ENCODE peak calls at places on chromosomes 7 and 10, in ten cellular contexts. F is left ventricle myocardium inferior, X is hepatocyte, P is HCT116, R is BE2C, S is endodermal cell, G is GM12865, D is epithelial cell of esophagus, W is cardiac muscle cell, N is BJ. Q is an unnamed sample.
A peak's percentile ranks its signal among the peaks of the same experiment; 100 is the strongest.

GRCh38 chr7:106178593-106179134 is 66.6 kb upstream of the SYPL1 start:
- DNase-seq in F (no peak), X (peak; percentile 18), P (peak; percentile 16), R (no peak), S (no peak), G (peak; percentile 42), D (peak; percentile 50), W (peak; percentile 83), N (no peak), Q (peak; percentile 17)

GRCh38 chr7:35648367-35648766 is 46.6 kb downstream of the HERPUD2 start:
- DNase-seq in F (no peak), X (peak; percentile 18), P (no peak), R (no peak), S (no peak), G (no peak), D (no peak), W (no peak), N (no peak), Q (no peak)

GRCh38 chr10:130076681-130077080 is 33.9 kb downstream of the C10orf143 start:
- DNase-seq in F (no peak), X (no peak), P (no peak), R (no peak), S (no peak), G (no peak), D (no peak), W (no peak), N (no peak), Q (no peak)

GRCh38 chr7:122689346-122690109 is 9.4 kb downstream of the RNF133 start:
- DNase-seq in F (no peak), X (no peak), P (no peak), R (no peak), S (peak; percentile 56), G (peak; percentile 17), D (no peak), W (no peak), N (no peak), Q (no peak)

GRCh38 chr7:39647816-39648215 is 24.4 kb downstream of the RALA start:
- DNase-seq in F (no peak), X (no peak), P (no peak), R (no peak), S (no peak), G (no peak), D (no peak), W (no peak), N (no peak), Q (no peak)

GRCh38 chr10:74417397-74417796 is 266.4 kb downstream of the ADK start:
- DNase-seq in F (no peak), X (no peak), P (no peak), R (no peak), S (no peak), G (no peak), D (no peak), W (no peak), N (no peak), Q (no peak)

GRCh38 chr7:76349313-76349885 is 9.4 kb downstream of the YWHAG start:
- DNase-seq in F (no peak), X (no peak), P (no peak), R (no peak), S (no peak), G (no peak), D (no peak), W (no peak), N (no peak), Q (no peak)

GRCh38 chr10:47379901-47380300 is 4.2 kb downstream of the ZNF488 start:
- DNase-seq in F (no peak), X (no peak), P (no peak), R (no peak), S (peak; percentile 33), G (no peak), D (no peak), W (no peak), N (no peak), Q (no peak)

GRCh38 chr10:97532935-97533671 is 34.4 kb downstream of the UBTD1 start:
- DNase-seq in F (no peak), X (no peak), P (no peak), R (peak; percentile 29), S (peak; percentile 81), G (no peak), D (no peak), W (peak; percentile 32), N (no peak), Q (no peak)

GRCh38 chr7:131040467-131040932 is 287.2 kb upstream of the MKLN1 start:
- DNase-seq in F (no peak), X (peak; percentile 79), P (peak; percentile 73), R (peak; percentile 63), S (peak; percentile 83), G (peak; percentile 82), D (peak; percentile 75), W (peak; percentile 83), N (no peak), Q (peak; percentile 54)

GRCh38 chr10:102859911-102860310 is 5.9 kb downstream of the BORCS7 start:
- DNase-seq in F (no peak), X (no peak), P (no peak), R (no peak), S (no peak), G (no peak), D (no peak), W (no peak), N (no peak), Q (no peak)

GRCh38 chr7:96321041-96321669 is 743 bp downstream of the SLC25A13 start:
- DNase-seq in F (peak; percentile 88), X (peak; percentile 92), P (peak; percentile 77), R (peak; percentile 82), S (peak; percentile 95), G (peak; percentile 74), D (peak; percentile 71), W (peak; percentile 84), N (peak; percentile 23), Q (peak; percentile 65)

DNA sequence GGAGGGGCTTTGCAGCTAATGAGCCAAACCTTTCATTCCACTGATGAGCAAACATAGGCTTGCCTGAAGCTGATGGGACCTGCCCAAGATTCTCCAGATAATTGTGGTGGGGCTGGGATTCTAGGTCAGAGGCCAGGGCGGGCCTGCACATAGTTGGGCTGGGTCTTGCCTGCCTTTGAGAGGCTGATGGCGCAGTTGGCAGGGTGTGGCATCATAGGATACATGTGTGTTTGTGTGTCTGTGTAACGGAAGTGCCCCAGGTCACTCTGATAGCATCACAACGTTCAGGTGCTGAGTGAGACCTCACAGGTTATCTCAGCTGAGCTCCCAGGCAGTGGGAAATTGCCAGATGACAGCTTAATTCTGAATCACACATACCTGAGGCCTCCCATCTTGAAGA is 22.9 kb downstream of the BTBD16 start:
- DNase-seq in F (no peak), X (peak; percentile 39), P (no peak), R (no peak), S (no peak), G (no peak), D (peak; percentile 99), W (no peak), N (no peak), Q (no peak)
- H3K4me3 ChIP-seq in F (no peak overlapping the region), X (no peak overlapping the region), P (no peak overlapping the region), R (no peak overlapping the region), S (no peak overlapping the region), G (no peak overlapping the region), D (no peak overlapping the region), W (no peak overlapping the region), N (no peak overlapping the region), Q (no peak overlapping the region)

DNA sequence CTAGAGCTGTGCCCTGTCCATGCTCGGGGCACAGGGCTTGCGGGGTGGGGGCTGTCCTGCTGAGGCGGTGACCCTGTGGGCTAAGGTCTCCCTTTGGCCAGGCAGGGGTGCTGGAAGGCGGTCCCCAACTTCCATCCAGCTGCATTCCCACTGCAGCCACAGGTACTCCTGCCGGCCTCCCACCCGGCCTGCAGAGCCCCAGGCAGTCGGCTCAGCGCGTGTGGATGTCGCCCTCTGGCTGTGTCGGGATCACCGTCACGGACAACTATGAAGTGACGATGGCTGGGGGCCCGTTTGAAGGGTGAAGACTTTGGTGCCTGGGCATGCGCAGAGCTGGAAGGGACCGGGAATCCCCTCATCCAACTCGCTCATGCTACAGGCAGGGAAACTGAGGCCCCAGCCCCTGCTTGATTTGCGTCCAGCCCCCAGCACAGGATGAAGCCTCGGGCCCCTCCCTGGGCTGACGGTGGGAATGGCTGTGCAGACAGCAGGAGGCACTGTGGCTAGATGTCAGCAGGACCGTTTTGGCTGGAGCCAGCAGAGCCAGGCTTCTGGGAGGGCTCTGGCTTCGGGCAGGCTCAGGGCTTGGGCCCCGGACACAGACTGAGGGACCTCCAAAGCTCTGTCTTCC is 2.3 kb upstream of the TMEM184A start:
- DNase-seq in F (peak; percentile 65), X (peak; percentile 56), P (no peak), R (peak; percentile 65), S (peak; percentile 82), G (no peak), D (no peak), W (peak; percentile 26), N (no peak), Q (no peak)
- TF ChIP-seq CTCF in F (peak; percentile 68), X (peak; percentile 45), P (no peak), R (peak; percentile 44), S (peak; percentile 65), G (no peak), D (no peak), W (no peak), N (peak; percentile 9), Q (peak; percentile 26)

DNA sequence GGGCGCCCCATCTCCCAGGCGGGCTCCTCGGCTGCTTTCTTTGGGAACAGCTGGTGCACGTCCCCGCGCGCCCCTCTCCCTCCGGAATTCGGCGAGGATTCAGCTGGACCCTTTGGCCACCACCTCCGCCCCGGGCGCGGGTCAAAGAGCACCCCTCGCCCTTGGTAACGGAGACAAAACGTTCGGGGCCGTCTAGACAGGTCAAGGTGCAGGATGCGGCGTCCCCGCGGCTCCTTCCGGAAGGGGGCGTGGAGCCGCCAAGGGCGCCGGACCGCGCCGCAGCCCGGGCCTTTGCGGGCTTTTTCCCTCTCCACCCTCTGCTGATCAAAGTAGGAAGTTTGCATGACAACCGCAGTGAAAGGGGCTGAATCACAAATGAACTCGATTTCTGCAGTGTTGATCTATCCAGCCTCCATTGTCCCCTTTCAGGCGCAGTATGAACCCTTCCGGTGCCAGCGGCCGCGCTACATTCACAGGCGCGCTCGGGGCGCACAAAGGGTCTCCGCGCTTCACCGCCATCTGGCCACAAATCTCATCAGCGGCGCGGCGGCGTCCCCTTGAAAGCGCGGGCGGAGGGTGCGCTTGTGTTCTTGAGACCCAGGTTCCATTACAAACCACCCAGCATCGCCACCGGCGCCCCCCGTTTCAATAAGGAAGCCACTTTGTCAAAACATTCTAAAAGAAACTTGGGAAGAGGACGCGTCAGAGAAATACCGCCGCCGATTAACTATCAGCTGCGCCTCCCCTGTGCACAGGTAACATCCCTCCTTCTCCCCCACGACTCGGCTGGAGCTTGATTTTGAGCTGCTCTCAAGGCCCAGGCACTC is 36.4 kb downstream of the CNPY1 start:
- DNase-seq in F (no peak), X (no peak), P (no peak), R (no peak), S (peak; percentile 89), G (no peak), D (no peak), W (no peak), N (no peak), Q (no peak)
- H3K4me3 ChIP-seq in F (peak overlapping the region; percentile 34), X (no peak overlapping the region), P (no peak overlapping the region), R (no peak overlapping the region), S (peak overlapping the region; percentile 73), G (no peak overlapping the region), D (no peak overlapping the region), W (peak overlapping the region; percentile 5), N (no peak overlapping the region), Q (no peak overlapping the region)

DNA sequence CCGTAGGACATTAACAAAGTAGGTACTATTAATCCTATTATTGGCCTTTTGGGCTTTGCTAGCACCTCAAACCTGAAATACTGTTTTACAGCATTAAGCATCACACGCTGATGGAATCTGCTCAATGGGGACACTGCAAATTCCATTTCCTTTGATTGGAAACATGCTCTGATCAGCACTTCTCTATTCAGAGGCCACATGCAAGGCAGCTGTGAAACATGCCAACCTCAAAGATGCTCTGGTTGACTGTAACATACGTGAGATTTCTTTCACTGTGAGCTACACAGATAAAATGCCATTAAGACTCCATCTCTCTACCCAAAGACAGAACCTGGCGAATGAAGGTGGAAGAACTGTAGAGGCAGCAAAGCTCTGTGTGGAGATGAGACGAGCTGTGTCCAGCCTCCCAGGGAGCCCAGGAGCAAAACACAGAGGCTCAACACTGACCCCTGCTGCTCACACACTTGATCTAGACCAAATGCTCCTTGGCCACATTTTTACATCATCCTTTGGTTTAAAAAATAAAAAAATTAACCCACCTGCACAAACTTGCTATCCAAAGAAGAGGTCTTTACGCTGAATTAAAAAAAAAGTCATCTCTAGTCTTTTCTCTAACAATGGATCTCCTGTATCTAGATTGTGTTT is 8.0 kb downstream of the RSU1 start:
- DNase-seq in F (peak; percentile 32), X (peak; percentile 49), P (peak; percentile 31), R (peak; percentile 66), S (peak; percentile 87), G (peak; percentile 69), D (peak; percentile 49), W (peak; percentile 68), N (no peak), Q (no peak)
- TF ChIP-seq CTCF in F (peak; percentile 73), X (peak; percentile 45), P (peak; percentile 46), R (peak; percentile 76), S (peak; percentile 83), G (peak; percentile 65), D (peak; percentile 49), W (peak; percentile 70), N (peak; percentile 53), Q (peak; percentile 65)

Q was measured in HFF-Myc.